ENCODE peak calls at places on chromosome 12, in five cellular contexts. S is IMR-90, A is neuronal stem cell, U is trophoblast cell, Z is H1. X is an unnamed sample.

GRCh38 chr12:82981150-82981549 is 294.4 kb downstream of the TMTC2 start:
- DNase-seq in Z (no peak), A (no peak), U (peak), S (no peak), X (no peak)

GRCh38 chr12:71477609-71478008 is 38.0 kb downstream of the LGR5 start:
- DNase-seq in S (no peak), Z (no peak), U (no peak), A (no peak), X (peak)

GRCh38 chr12:109461846-109462766 is 15.0 kb downstream of the KCTD10 start:
- DNase-seq in U (no peak), Z (no peak), S (peak), A (no peak), X (peak)

GRCh38 chr12:93766802-93767523 is 89.8 kb downstream of the CRADD start:
- DNase-seq in S (peak), U (peak), A (no peak), Z (no peak), X (peak)

GRCh38 chr12:86613306-86613705 is 357.1 kb upstream of the MGAT4C start:
- DNase-seq in Z (no peak), A (no peak), U (no peak), S (no peak), X (no peak)

GRCh38 chr12:77855548-77855947 is 24.9 kb downstream of the NAV3 start:
- DNase-seq in Z (no peak), S (peak), A (no peak), U (no peak), X (no peak)

GRCh38 chr12:127516467-127516866 is 750.5 kb upstream of the TMEM132C start:
- DNase-seq in Z (no peak), U (no peak), A (no peak), S (peak), X (peak)

GRCh38 chr12:5988088-5988487 is 43.0 kb upstream of the ANO2 start:
- DNase-seq in Z (no peak), A (no peak), U (no peak), S (no peak), X (no peak)

GRCh38 chr12:132886529-132887477 is 602 bp downstream of the CHFR start:
- DNase-seq in U (peak), Z (no peak), A (no peak), S (peak), X (peak)

GRCh38 chr12:59085680-59086079 is 165.4 kb upstream of the LRIG3 start:
- DNase-seq in S (no peak), Z (no peak), A (no peak), U (no peak), X (no peak)

GRCh38 chr12:103743788-103744187 is 97.2 kb downstream of the NT5DC3 start:
- DNase-seq in A (no peak), Z (no peak), S (no peak), U (no peak), X (no peak)

GRCh38 chr12:52052471-52053186 is 1.4 kb downstream of the NR4A1 start:
- DNase-seq in U (no peak), A (no peak), Z (no peak), S (peak), X (no peak)

GRCh38 chr12:51692016-51692415 is 101.0 kb downstream of the SCN8A start:
- DNase-seq in Z (no peak), U (no peak), A (no peak), S (no peak), X (no peak)

GRCh38 chr12:24723759-24724158 is 225.1 kb downstream of the BCAT1 start:
- DNase-seq in Z (no peak), A (no peak), S (no peak), U (no peak), X (no peak)

GRCh38 chr12:30989754-30990153 is 63.2 kb downstream of the TSPAN11 start:
- DNase-seq in U (peak), S (no peak), A (no peak), Z (no peak), X (no peak)

GRCh38 chr12:47885012-47885501 is 19.7 kb downstream of the VDR start:
- DNase-seq in Z (no peak), A (no peak), S (no peak), U (no peak), X (no peak)

GRCh38 chr12:120055231-120055630 is 61.3 kb downstream of the RAB35 start:
- DNase-seq in A (no peak), U (no peak), S (no peak), Z (no peak), X (no peak)

GRCh38 chr12:113862570-113863454 is 103.3 kb downstream of the RBM19 start:
- DNase-seq in U (no peak), Z (no peak), A (no peak), S (peak), X (peak)
- H3K4me3 ChIP-seq in U (no peak), Z (no peak), A (no peak), S (no peak), X (no peak)

DNA sequence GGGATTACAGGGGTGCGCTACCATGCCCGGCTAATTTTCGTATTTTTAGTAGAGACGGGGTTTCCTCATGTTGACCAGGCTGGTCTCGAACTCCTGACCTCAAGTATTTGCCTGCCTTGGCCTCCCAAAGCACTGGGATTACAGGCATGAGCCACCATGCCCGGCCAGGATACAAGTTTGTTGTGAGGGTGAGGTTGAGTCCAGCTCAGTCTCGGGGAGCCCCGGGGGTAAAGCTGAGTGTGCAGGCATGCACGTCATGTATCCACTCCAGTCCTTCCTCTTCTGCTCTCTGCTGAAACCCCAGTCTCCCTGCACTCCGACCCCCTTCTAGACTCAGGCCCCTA is 369 bp downstream of the HPD start:
- DNase-seq in A (no peak), Z (no peak), U (no peak), S (no peak), X (no peak)
- H3K9ac ChIP-seq in A (no peak), Z (no peak), U (no peak), S (no peak), X (peak)

GRCh38 chr12:2960996-2961616 is 1.9 kb downstream of the TEAD4 start:
- DNase-seq in Z (no peak), A (no peak), U (no peak), S (peak), X (peak)

GRCh38 chr12:2961705-2962104 is 2.5 kb downstream of the TEAD4 start:
- DNase-seq in A (no peak), U (no peak), S (no peak), Z (no peak), X (no peak)

GRCh38 chr12:2963154-2963759 is 4.1 kb downstream of the TEAD4 start:
- DNase-seq in A (no peak), S (no peak), Z (no peak), U (no peak), X (peak)

GRCh38 chr12:2960432-2960956 is 1.3 kb downstream of the TEAD4 start:
- DNase-seq in S (peak), U (no peak), A (peak), Z (no peak), X (peak)

GRCh38 chr12:2963760-2964292 is 4.6 kb downstream of the TEAD4 start:
- DNase-seq in Z (peak), A (no peak), U (no peak), S (peak), X (peak)
- H3K14ac ChIP-seq in Z (no peak), A (peak), U (peak), S (peak), X (no peak)

GRCh38 chr12:14884458-14884878 is 1.2 kb downstream of the MGP start:
- DNase-seq in Z (no peak), A (no peak), S (peak), U (no peak), X (peak)
- H3K4me3 ChIP-seq in Z (no peak), A (no peak), S (no peak), U (no peak), X (peak)

DNA sequence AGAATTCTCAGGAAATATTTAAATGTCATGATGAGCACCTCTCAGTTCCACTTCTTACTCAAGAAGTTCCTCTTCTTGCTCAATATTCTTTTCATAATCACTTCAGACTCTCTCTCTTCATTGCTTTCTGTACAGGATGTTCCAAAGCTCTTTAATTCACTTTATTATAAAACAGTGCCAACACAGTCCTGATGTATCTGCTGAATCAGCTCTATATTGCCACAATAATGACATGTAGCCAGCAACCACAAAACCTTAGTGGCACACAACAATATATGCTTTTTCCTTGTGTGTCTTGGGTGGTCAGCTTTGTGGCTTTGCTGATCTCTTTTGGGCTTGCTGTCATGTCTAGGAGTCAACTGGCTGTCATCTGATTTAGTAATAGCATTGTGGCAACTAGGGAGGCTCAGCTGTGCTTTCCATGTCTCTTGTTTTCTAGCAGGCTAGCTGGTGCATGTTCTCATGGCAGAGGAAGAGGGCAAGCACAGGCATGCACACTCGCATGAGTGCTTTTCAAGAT is 52.8 kb upstream of the SLC2A13 start:
- DNase-seq in A (no peak), U (no peak), S (no peak), Z (no peak), X (no peak)
- H3K9ac ChIP-seq in A (no peak), U (no peak), S (no peak), Z (no peak), X (no peak)

GRCh38 chr12:105567061-105567460 is 236.6 kb downstream of the C12orf75 start:
- DNase-seq in U (no peak), A (no peak), Z (no peak), S (no peak), X (no peak)
- H3K14ac ChIP-seq in U (no peak), A (no peak), Z (no peak), S (no peak), X (no peak)

GRCh38 chr12:114668905-114669304 is 15.1 kb downstream of the TBX3 start:
- DNase-seq in U (no peak), S (no peak), Z (no peak), A (peak), X (no peak)

GRCh38 chr12:114669501-114670256 is 14.3 kb downstream of the TBX3 start:
- DNase-seq in Z (no peak), U (no peak), A (peak), S (peak), X (peak)

GRCh38 chr12:114666746-114667668 is 17.0 kb downstream of the TBX3 start:
- DNase-seq in S (no peak), U (no peak), Z (no peak), A (no peak), X (peak)

GRCh38 chr12:114668151-114668891 is 15.7 kb downstream of the TBX3 start:
- DNase-seq in S (peak), U (peak), Z (peak), A (no peak), X (peak)

DNA sequence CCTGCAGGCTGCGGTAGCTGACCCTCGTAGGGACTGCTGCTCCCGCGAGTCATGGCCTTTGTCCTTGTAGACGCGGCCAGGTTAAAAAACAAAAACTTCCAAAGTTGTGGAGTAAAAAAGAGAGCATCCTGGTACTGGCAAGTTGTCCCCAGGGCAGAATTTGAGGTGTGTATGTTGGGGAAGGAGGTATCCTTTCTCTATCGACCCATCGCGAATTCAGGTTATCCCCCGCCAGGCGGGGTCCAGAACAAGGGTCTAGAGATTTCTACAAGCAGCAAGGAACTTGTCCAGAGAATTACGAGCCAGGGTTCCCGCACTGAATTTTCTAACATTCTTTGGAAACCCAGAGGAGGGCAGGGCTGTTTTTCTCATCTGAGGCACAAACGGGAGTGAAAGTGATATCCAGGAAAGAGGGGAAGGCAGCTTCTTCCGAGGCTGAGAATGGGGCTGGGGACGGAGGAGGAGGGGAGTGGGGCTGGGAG is 16.3 kb downstream of the TBX3 start:
- DNase-seq in U (no peak), A (no peak), S (no peak), Z (no peak), X (no peak)
- H3K4me3 ChIP-seq in U (no peak), A (no peak), S (peak), Z (no peak), X (no peak)

GRCh38 chr12:105924526-105925208 is 214.1 kb downstream of the NUAK1 start:
- DNase-seq in A (no peak), Z (no peak), U (no peak), S (no peak), X (no peak)
- H3K9ac ChIP-seq in A (no peak), Z (no peak), U (no peak), S (no peak), X (no peak)

GRCh38 chr12:97321640-97322039 is 141.0 kb upstream of the RMST start:
- DNase-seq in Z (no peak), S (no peak), A (no peak), U (no peak), X (no peak)

GRCh38 chr12:97323154-97323553 is 139.4 kb upstream of the RMST start:
- DNase-seq in S (no peak), U (no peak), Z (no peak), A (no peak), X (no peak)

GRCh38 chr12:97322388-97322787 is 140.2 kb upstream of the RMST start:
- DNase-seq in U (no peak), S (no peak), Z (no peak), A (no peak), X (no peak)

DNA sequence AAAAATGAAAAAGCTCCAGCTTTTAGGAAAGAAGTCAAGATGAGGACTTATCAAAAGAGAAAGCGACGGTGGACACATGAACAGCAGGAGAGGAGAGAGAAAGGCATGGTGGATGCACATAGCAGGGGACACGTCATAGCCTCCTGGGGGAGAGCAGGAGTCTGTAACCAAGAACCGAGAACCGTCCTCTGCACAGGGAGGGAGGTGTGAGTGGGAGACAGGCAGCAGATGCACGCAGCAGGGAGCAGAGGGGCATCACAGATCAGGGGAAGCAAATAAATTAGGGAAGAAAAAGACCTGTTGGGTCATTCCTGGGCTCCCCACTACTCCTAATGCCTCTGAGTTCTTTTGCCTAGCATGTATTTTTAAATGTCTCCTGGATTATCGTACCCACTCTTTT is 138.1 kb upstream of the RMST start:
- DNase-seq in S (no peak), A (no peak), U (no peak), Z (no peak), X (no peak)
- H3K14ac ChIP-seq in S (no peak), A (no peak), U (no peak), Z (no peak), X (no peak)